ENCODE peak calls at places on chromosomes 3 and 15, in eight cellular contexts. H is fibroblast of pulmonary artery, W is stomach, T is bronchial epithelial cell, Z is mesendoderm, M is fibroblast of lung, U is colonic mucosa, A is AG09309. Y is an unnamed sample.
A peak's percentile ranks its signal among the peaks of the same experiment; 100 is the strongest.

GRCh38 chr15:34436126-34436955 is 1.3 kb downstream of the GOLGA8A start:
- DNase-seq in H (no peak), W (no peak), T (no peak), Z (peak; percentile 9), M (peak; percentile 9), U (no peak), A (no peak), Y (peak; percentile 33)

GRCh38 chr15:62624541-62625399 is 417.8 kb upstream of the TPM1 start:
- DNase-seq in H (peak; percentile 27), W (no peak), T (peak; percentile 37), Z (no peak), M (peak; percentile 46), U (no peak), A (peak; percentile 72), Y (peak; percentile 17)

GRCh38 chr15:43258781-43259180 is 7.9 kb downstream of the TGM5 start:
- DNase-seq in H (no peak), W (no peak), T (no peak), Z (no peak), M (no peak), U (no peak), A (no peak), Y (no peak)

GRCh38 chr15:94584833-94585244 is 353.5 kb downstream of the MCTP2 start:
- DNase-seq in H (peak; percentile 18), W (no peak), T (no peak), Z (no peak), M (no peak), U (no peak), A (no peak), Y (peak; percentile 29)

GRCh38 chr3:150743508-150743907 is 19.5 kb downstream of the SIAH2 start:
- DNase-seq in H (peak; percentile 30), W (no peak), T (peak; percentile 98), Z (peak; percentile 33), M (no peak), U (no peak), A (no peak), Y (no peak)

GRCh38 chr3:23175361-23176073 is 27.6 kb upstream of the UBE2E2 start:
- DNase-seq in H (peak; percentile 49), W (no peak), T (peak; percentile 44), Z (no peak), M (no peak), U (no peak), A (no peak), Y (no peak)

GRCh38 chr3:138732465-138732864 is 102.3 kb downstream of the PIK3CB start:
- DNase-seq in H (no peak), W (no peak), T (no peak), Z (no peak), M (no peak), U (no peak), A (no peak), Y (no peak)

GRCh38 chr3:155859859-155860258 is 5.6 kb upstream of the SLC33A1 start:
- DNase-seq in H (peak; percentile 44), W (no peak), T (no peak), Z (no peak), M (peak; percentile 38), U (no peak), A (no peak), Y (no peak)

GRCh38 chr15:91258436-91258779 is 158.4 kb downstream of the SV2B start:
- DNase-seq in H (no peak), W (no peak), T (no peak), Z (peak; percentile 59), M (no peak), U (no peak), A (no peak), Y (no peak)

GRCh38 chr15:101127503-101128076 is 124.3 kb downstream of the CHSY1 start:
- DNase-seq in H (peak; percentile 96), W (peak; percentile 68), T (peak; percentile 69), Z (no peak), M (peak; percentile 97), U (peak; percentile 68), A (peak; percentile 88), Y (peak; percentile 86)
- H3K4me3 ChIP-seq in H (peak overlapping the region; percentile 6), W (no peak overlapping the region), T (no peak overlapping the region), Z (no peak overlapping the region), M (no peak overlapping the region), U (no peak overlapping the region), A (no peak overlapping the region), Y (no peak overlapping the region)

DNA sequence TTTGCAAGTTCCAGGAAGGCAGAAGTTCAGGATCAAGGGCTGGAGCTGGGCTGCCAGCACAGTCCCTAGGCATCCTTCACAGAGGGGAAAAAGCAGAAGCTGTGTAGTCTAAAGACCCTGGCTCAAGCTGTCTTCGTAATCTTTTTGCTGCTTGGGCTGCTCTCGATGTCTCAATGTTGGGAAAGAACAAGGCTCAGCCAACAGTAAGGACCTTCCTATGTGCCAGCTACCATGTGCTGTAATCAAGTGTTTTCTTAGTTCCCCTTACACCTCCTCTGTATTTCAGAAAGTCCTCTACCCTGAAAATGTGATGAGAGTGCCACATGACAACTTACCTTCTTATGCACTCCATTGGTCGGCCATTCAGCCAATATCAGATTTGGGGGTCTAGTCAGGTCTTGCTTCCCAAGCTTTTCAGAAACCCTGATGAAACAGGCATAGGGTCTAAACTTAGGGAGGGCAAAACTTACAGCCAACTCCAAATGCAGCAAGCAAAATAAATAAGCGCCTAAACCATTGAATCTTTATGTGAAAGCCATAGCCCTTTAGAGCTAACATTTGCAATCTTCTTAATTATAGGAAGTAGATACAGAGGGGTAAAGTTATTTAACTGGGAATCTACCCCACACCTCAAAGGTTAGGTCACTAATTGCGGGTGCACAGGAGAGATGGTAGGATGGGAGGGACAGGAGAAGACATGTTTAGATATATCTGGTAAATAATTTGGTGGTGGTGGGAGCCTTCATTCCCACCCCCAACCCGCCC is 1.2 kb upstream of the EDEM1 start:
- DNase-seq in H (no peak), W (no peak), T (no peak), Z (no peak), M (no peak), U (no peak), A (no peak), Y (no peak)
- H3K4me3 ChIP-seq in H (peak overlapping the region; percentile 64), W (peak overlapping the region; percentile 91), T (peak overlapping the region; percentile 54), Z (no peak overlapping the region), M (no peak overlapping the region), U (peak overlapping the region; percentile 99), A (peak overlapping the region; percentile 54), Y (peak overlapping the region; percentile 50)

GRCh38 chr3:149547954-149548728 is 73.6 kb downstream of the TM4SF4 start:
- DNase-seq in H (peak; percentile 92), W (peak; percentile 58), T (peak; percentile 69), Z (peak; percentile 82), M (peak; percentile 85), U (peak; percentile 24), A (no peak), Y (peak; percentile 56)
- H3K4me3 ChIP-seq in H (peak overlapping the region; percentile 3), W (no peak overlapping the region), T (no peak overlapping the region), Z (no peak overlapping the region), M (peak overlapping the region; percentile 7), U (no peak overlapping the region), A (no peak overlapping the region), Y (no peak overlapping the region)

DNA sequence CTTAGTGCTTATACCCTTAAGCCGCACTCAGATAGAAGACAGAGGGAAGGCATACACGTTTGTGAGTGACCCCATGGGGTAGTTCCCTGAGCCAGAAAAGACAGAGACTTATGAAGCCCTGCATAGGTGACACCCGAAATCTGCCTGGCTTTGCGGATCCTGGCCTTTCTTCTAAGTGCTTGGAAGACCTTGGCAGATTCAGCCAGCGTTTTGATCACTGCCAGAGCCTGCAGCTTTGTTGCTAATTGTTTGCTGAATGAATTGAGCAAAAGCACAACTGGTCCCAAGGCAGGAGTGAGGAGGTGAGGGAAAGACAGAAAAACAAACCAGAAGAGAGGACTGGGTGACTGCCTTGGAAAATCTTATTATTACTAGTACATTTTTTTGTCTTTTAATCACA is 168.3 kb upstream of the ICE2 start:
- DNase-seq in H (no peak), W (no peak), T (no peak), Z (no peak), M (no peak), U (no peak), A (no peak), Y (no peak)
- H3K4me3 ChIP-seq in H (no peak overlapping the region), W (no peak overlapping the region), T (no peak overlapping the region), Z (no peak overlapping the region), M (no peak overlapping the region), U (no peak overlapping the region), A (no peak overlapping the region), Y (no peak overlapping the region)

GRCh38 chr3:171374661-171375285 is 85.4 kb downstream of the TNIK start:
- DNase-seq in H (peak; percentile 71), W (no peak), T (peak; percentile 75), Z (peak; percentile 83), M (peak; percentile 43), U (no peak), A (peak; percentile 79), Y (no peak)

GRCh38 chr3:171376125-171376947 is 83.9 kb downstream of the TNIK start:
- DNase-seq in H (peak; percentile 84), W (no peak), T (peak; percentile 54), Z (no peak), M (peak; percentile 68), U (no peak), A (no peak), Y (no peak)

GRCh38 chr3:171375704-171376103 is 84.5 kb downstream of the TNIK start:
- DNase-seq in H (no peak), W (no peak), T (no peak), Z (no peak), M (no peak), U (no peak), A (no peak), Y (no peak)

GRCh38 chr3:171372694-171373093 is 87.5 kb downstream of the TNIK start:
- DNase-seq in H (no peak), W (no peak), T (no peak), Z (no peak), M (no peak), U (no peak), A (no peak), Y (no peak)

GRCh38 chr3:171374260-171374659 is 85.9 kb downstream of the TNIK start:
- DNase-seq in H (peak; percentile 59), W (no peak), T (no peak), Z (peak; percentile 62), M (no peak), U (no peak), A (no peak), Y (no peak)
- H3K4me3 ChIP-seq in H (no peak overlapping the region), W (no peak overlapping the region), T (no peak overlapping the region), Z (no peak overlapping the region), M (no peak overlapping the region), U (no peak overlapping the region), A (no peak overlapping the region), Y (no peak overlapping the region)

DNA sequence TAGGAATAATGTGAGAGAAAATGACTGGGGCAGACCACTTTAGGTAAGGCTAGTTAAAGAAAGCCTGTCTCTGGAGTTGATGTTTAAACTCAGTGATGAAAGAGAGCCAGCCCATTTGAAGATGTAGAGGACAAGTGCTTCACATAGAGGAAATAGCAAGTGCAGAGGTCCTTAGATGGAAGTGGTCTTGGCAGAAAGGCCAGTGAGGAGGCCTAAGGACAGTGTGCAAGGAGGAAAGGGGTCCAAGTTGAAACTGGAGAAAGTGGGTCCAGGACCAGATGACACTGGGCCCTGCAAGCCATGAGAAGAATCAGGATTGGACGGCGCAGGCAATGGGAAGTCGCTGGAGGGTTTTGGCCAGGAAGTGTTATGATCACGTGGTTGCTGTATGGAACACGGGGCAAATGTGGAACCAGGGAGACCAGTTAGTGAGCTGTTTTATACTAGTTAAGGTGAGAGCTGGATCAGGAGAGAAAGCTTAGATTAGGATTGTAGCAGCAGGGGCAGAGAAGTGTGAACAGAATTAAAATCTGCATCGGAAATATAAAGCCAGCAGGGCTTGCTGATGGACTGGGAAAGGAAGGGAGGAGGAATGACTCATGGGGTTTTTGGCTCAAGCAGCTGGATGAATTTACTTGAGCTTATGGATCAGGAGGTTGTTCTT is 48.0 kb upstream of the SCAANT1 start:
- DNase-seq in H (peak; percentile 77), W (peak; percentile 43), T (peak; percentile 80), Z (peak; percentile 68), M (peak; percentile 84), U (peak; percentile 41), A (no peak), Y (no peak)
- H3K4me3 ChIP-seq in H (peak overlapping the region; percentile 43), W (peak overlapping the region; percentile 37), T (peak overlapping the region; percentile 23), Z (no peak overlapping the region), M (peak overlapping the region; percentile 33), U (no peak overlapping the region), A (peak overlapping the region; percentile 46), Y (peak overlapping the region; percentile 13)

Y was measured in ovary.